ENCODE peak calls at places on chromosome 11, in eight cellular contexts. Y is activated T-cell treated with anti-CD3 and anti-CD28 coated beads, Interleukin-2, amount 50 U/mL, for 1 hour; N is mucosa of descending colon; V is NCI-H1930; B is neural progenitor cell; J is adipocyte; M is NCI-H446; U is MCF 10A. Q is an unnamed sample.

GRCh38 chr11:89495951-89496350 is 4.8 kb upstream of the NOX4 start:
- DNase-seq in Y (no peak), N (no peak), V (no peak), B (peak; percentile 50), J (peak; percentile 93), M (no peak), U (peak; percentile 5), Q (no peak)

GRCh38 chr11:43212279-43212678 is 99.5 kb upstream of the API5 start:
- DNase-seq in Y (no peak), N (no peak), V (no peak), B (peak; percentile 18), J (no peak), M (no peak), U (no peak), Q (no peak)

GRCh38 chr11:88411265-88411664 is 73.7 kb upstream of the CTSC start:
- DNase-seq in Y (no peak), N (no peak), V (no peak), B (no peak), J (peak; percentile 22), M (no peak), U (peak; percentile 62), Q (no peak)

GRCh38 chr11:93574821-93575220 is 31.6 kb upstream of the SMCO4 start:
- DNase-seq in Y (no peak), N (no peak), V (no peak), B (no peak), J (no peak), M (no peak), U (no peak), Q (no peak)

GRCh38 chr11:62985351-62985750 is 584 bp upstream of the SLC22A6 start:
- DNase-seq in Y (no peak), N (no peak), V (no peak), B (no peak), J (no peak), M (no peak), U (no peak), Q (no peak)

GRCh38 chr11:44884056-44884455 is 66.6 kb downstream of the TP53I11 start:
- DNase-seq in Y (no peak), N (no peak), V (no peak), B (no peak), J (no peak), M (no peak), U (no peak), Q (no peak)

GRCh38 chr11:65362320-65362931 is 7.9 kb downstream of the TIGD3 start:
- DNase-seq in Y (no peak), N (no peak), V (no peak), B (no peak), J (no peak), M (no peak), U (no peak), Q (peak; percentile 46)

GRCh38 chr11:66694732-66695207 is 17.1 kb upstream of the RBM4B start:
- DNase-seq in Y (peak; percentile 82), N (peak; percentile 92), V (peak; percentile 58), B (peak; percentile 97), J (peak; percentile 94), M (peak; percentile 84), U (peak; percentile 96), Q (peak; percentile 95)

GRCh38 chr11:68927280-68928107 is 23.8 kb downstream of the IGHMBP2 start:
- DNase-seq in Y (no peak), N (no peak), V (no peak), B (no peak), J (peak; percentile 23), M (no peak), U (no peak), Q (no peak)

GRCh38 chr11:27173545-27173944 is 132.9 kb downstream of the BBOX1 start:
- DNase-seq in Y (no peak), N (no peak), V (no peak), B (no peak), J (no peak), M (no peak), U (no peak), Q (no peak)

GRCh38 chr11:116701876-116702275 is 70.9 kb downstream of the BUD13 start:
- DNase-seq in Y (no peak), N (no peak), V (no peak), B (no peak), J (no peak), M (no peak), U (no peak), Q (no peak)

GRCh38 chr11:41175304-41175972 is 284.0 kb downstream of the LRRC4C start:
- DNase-seq in Y (no peak), N (no peak), V (no peak), B (peak; percentile 4), J (no peak), M (no peak), U (peak; percentile 9), Q (no peak)